ENCODE peak calls at places on chromosomes 2 and 18, in four cellular contexts. One of them, this sample, is unnamed.

GRCh38 chr2:64627860-64628841 is 25.6 kb downstream of the SERTAD2 start:
- DNase-seq in body of pancreas: no peak
- DNase-seq in HCT116: no peak
- DNase-seq in hepatocyte: no peak
- DNase-seq in this sample: no peak

GRCh38 chr2:95301876-95302641 is 4.9 kb downstream of the KCNIP3 start:
- DNase-seq in HCT116: no peak
- DNase-seq in hepatocyte: no peak
- DNase-seq in body of pancreas: no peak
- DNase-seq in this sample: no peak

GRCh38 chr18:77230645-77231044 is 19.0 kb upstream of the GALR1 start:
- DNase-seq in body of pancreas: no peak
- DNase-seq in HCT116: no peak
- DNase-seq in hepatocyte: no peak
- DNase-seq in this sample: no peak

GRCh38 chr2:238391042-238391441 is 35.7 kb upstream of the ASB1 start:
- DNase-seq in body of pancreas: no peak
- DNase-seq in HCT116: no peak
- DNase-seq in hepatocyte: no peak
- DNase-seq in this sample: no peak

GRCh38 chr18:57698571-57699276 is 77.1 kb upstream of the NARS1 start:
- DNase-seq in body of pancreas: no peak
- DNase-seq in HCT116: no peak
- DNase-seq in hepatocyte: peak; percentile 37
- DNase-seq in this sample: no peak

GRCh38 chr2:163877316-163877715 is 141.5 kb upstream of the FIGN start:
- DNase-seq in HCT116: no peak
- DNase-seq in hepatocyte: no peak
- DNase-seq in body of pancreas: peak; percentile 15
- DNase-seq in this sample: no peak

GRCh38 chr2:26010943-26011342 is 22.9 kb upstream of the RAB10 start:
- DNase-seq in HCT116: no peak
- DNase-seq in body of pancreas: no peak
- DNase-seq in hepatocyte: no peak
- DNase-seq in this sample: no peak

GRCh38 chr2:12305931-12306330 is 410.8 kb upstream of the TRIB2 start:
- DNase-seq in HCT116: no peak
- DNase-seq in hepatocyte: no peak
- DNase-seq in body of pancreas: no peak
- DNase-seq in this sample: no peak

GRCh38 chr2:68027959-68028358 is 34.8 kb downstream of the C1D start:
- DNase-seq in HCT116: no peak
- DNase-seq in hepatocyte: no peak
- DNase-seq in body of pancreas: no peak
- DNase-seq in this sample: no peak

GRCh38 chr2:192194866-192195547 is at the start of gene TMEFF2:
- DNase-seq in hepatocyte: peak; percentile 76
- DNase-seq in body of pancreas: peak; percentile 32
- DNase-seq in HCT116: no peak
- DNase-seq in this sample: peak; percentile 80

GRCh38 chr2:60478660-60479059 is 74.8 kb downstream of the BCL11A start:
- DNase-seq in body of pancreas: no peak
- DNase-seq in HCT116: no peak
- DNase-seq in hepatocyte: no peak
- DNase-seq in this sample: no peak

GRCh38 chr2:207632575-207633492 is 7.6 kb upstream of the METTL21A start:
- DNase-seq in HCT116: no peak
- DNase-seq in hepatocyte: peak; percentile 43
- DNase-seq in body of pancreas: no peak
- DNase-seq in this sample: no peak

GRCh38 chr2:188199716-188200128 is 92.0 kb upstream of the GULP1 start:
- DNase-seq in HCT116: no peak
- DNase-seq in hepatocyte: peak; percentile 15
- DNase-seq in body of pancreas: no peak
- DNase-seq in this sample: no peak

GRCh38 chr2:188303363-188304031 is 11.8 kb downstream of the GULP1 start:
- DNase-seq in body of pancreas: no peak
- DNase-seq in hepatocyte: peak; percentile 12
- DNase-seq in HCT116: no peak
- DNase-seq in this sample: no peak

GRCh38 chr2:26864646-26865045 is 16.7 kb downstream of the DPYSL5 start:
- DNase-seq in HCT116: no peak
- DNase-seq in hepatocyte: no peak
- DNase-seq in body of pancreas: no peak
- DNase-seq in this sample: no peak

GRCh38 chr2:147408357-147408756 is 436.5 kb upstream of the ACVR2A start:
- DNase-seq in HCT116: no peak
- DNase-seq in hepatocyte: no peak
- DNase-seq in body of pancreas: no peak
- DNase-seq in this sample: no peak

GRCh38 chr2:102355526-102356380 is at the start of gene IL18R1:
- DNase-seq in HCT116: peak; percentile 32
- DNase-seq in hepatocyte: peak; percentile 92
- DNase-seq in body of pancreas: peak; percentile 79
- DNase-seq in this sample: peak; percentile 92

GRCh38 chr2:66537001-66537400 is 102.1 kb downstream of the MEIS1 start:
- DNase-seq in HCT116: no peak
- DNase-seq in body of pancreas: no peak
- DNase-seq in hepatocyte: no peak
- DNase-seq in this sample: no peak

GRCh38 chr2:27078267-27079194 is at the start of gene EMILIN1:
- DNase-seq in hepatocyte: peak; percentile 84
- DNase-seq in body of pancreas: peak; percentile 52
- DNase-seq in HCT116: no peak
- DNase-seq in this sample: peak; percentile 97

GRCh38 chr2:186129767-186130581 is 356.1 kb upstream of the ZC3H15 start:
- DNase-seq in HCT116: peak; percentile 42
- DNase-seq in body of pancreas: peak; percentile 8
- DNase-seq in hepatocyte: no peak
- DNase-seq in this sample: no peak

GRCh38 chr2:98558852-98559530 is 49.3 kb downstream of the COA5 start:
- DNase-seq in HCT116: no peak
- DNase-seq in hepatocyte: no peak
- DNase-seq in body of pancreas: no peak
- DNase-seq in this sample: no peak

GRCh38 chr2:96727431-96727830 is 12.4 kb downstream of the LMAN2L start:
- DNase-seq in hepatocyte: no peak
- DNase-seq in HCT116: no peak
- DNase-seq in body of pancreas: no peak
- DNase-seq in this sample: no peak

GRCh38 chr2:221943078-221943810 is 355.6 kb downstream of the PAX3 start:
- DNase-seq in body of pancreas: peak; percentile 16
- DNase-seq in hepatocyte: no peak
- DNase-seq in HCT116: no peak
- DNase-seq in this sample: peak; percentile 71

GRCh38 chr2:129396980-129397599 is 582.4 kb upstream of the RAB6C start:
- DNase-seq in body of pancreas: peak; percentile 61
- DNase-seq in HCT116: peak; percentile 16
- DNase-seq in hepatocyte: peak; percentile 78
- DNase-seq in this sample: no peak

GRCh38 chr18:46891742-46892214 is 25.5 kb downstream of the PIAS2 start:
- DNase-seq in HCT116: no peak
- DNase-seq in body of pancreas: no peak
- DNase-seq in hepatocyte: no peak
- DNase-seq in this sample: no peak

GRCh38 chr2:128440666-128441340 is 122.1 kb upstream of the HS6ST1 start:
- DNase-seq in body of pancreas: peak; percentile 27
- DNase-seq in hepatocyte: no peak
- DNase-seq in HCT116: no peak
- DNase-seq in this sample: no peak

GRCh38 chr2:189164732-189165131 is 14.8 kb downstream of the COL5A2 start:
- DNase-seq in hepatocyte: peak; percentile 26
- DNase-seq in HCT116: no peak
- DNase-seq in body of pancreas: no peak
- DNase-seq in this sample: no peak

GRCh38 chr18:37902344-37902743 is 336.7 kb upstream of the CELF4 start:
- DNase-seq in HCT116: no peak
- DNase-seq in body of pancreas: no peak
- DNase-seq in hepatocyte: no peak
- DNase-seq in this sample: no peak

GRCh38 chr2:146240376-146240775 is 1604.5 kb upstream of the ACVR2A start:
- DNase-seq in hepatocyte: no peak
- DNase-seq in HCT116: no peak
- DNase-seq in body of pancreas: no peak
- DNase-seq in this sample: no peak

GRCh38 chr2:43276962-43277383 is 50.6 kb upstream of the ZFP36L2 start:
- DNase-seq in HCT116: no peak
- DNase-seq in body of pancreas: peak; percentile 46
- DNase-seq in hepatocyte: no peak
- DNase-seq in this sample: peak; percentile 90

GRCh38 chr2:9803023-9803805 is 40.1 kb upstream of the TAF1B start:
- DNase-seq in HCT116: no peak
- DNase-seq in body of pancreas: peak; percentile 94
- DNase-seq in hepatocyte: peak; percentile 73
- DNase-seq in this sample: peak; percentile 67

GRCh38 chr2:2810504-2810903 is 479.4 kb upstream of the MYT1L start:
- DNase-seq in HCT116: no peak
- DNase-seq in body of pancreas: no peak
- DNase-seq in hepatocyte: no peak
- DNase-seq in this sample: peak; percentile 45

GRCh38 chr2:43100883-43101662 is 125.3 kb downstream of the ZFP36L2 start:
- DNase-seq in hepatocyte: peak; percentile 49
- DNase-seq in body of pancreas: peak; percentile 64
- DNase-seq in HCT116: no peak
- DNase-seq in this sample: peak; percentile 88

GRCh38 chr18:24868331-24868730 is 407.9 kb downstream of the HRH4 start:
- DNase-seq in HCT116: no peak
- DNase-seq in body of pancreas: no peak
- DNase-seq in hepatocyte: no peak
- DNase-seq in this sample: no peak

GRCh38 chr2:43136011-43136799 is 90.2 kb downstream of the ZFP36L2 start:
- DNase-seq in body of pancreas: no peak
- DNase-seq in hepatocyte: peak; percentile 2
- DNase-seq in HCT116: no peak
- DNase-seq in this sample: peak; percentile 69

GRCh38 chr2:10385501-10385900 is 62.6 kb downstream of the ODC1 start:
- DNase-seq in HCT116: no peak
- DNase-seq in hepatocyte: no peak
- DNase-seq in body of pancreas: no peak
- DNase-seq in this sample: no peak

GRCh38 chr2:168583710-168584521 is 127.8 kb downstream of the CERS6 start:
- DNase-seq in hepatocyte: no peak
- DNase-seq in HCT116: no peak
- DNase-seq in body of pancreas: peak; percentile 15
- DNase-seq in this sample: no peak

GRCh38 chr18:36376361-36376760 is 78.8 kb downstream of the FHOD3 start:
- DNase-seq in HCT116: no peak
- DNase-seq in body of pancreas: no peak
- DNase-seq in hepatocyte: no peak
- DNase-seq in this sample: no peak

GRCh38 chr2:53275743-53276142 is 491.9 kb upstream of the CHAC2 start:
- DNase-seq in HCT116: no peak
- DNase-seq in hepatocyte: no peak
- DNase-seq in body of pancreas: no peak
- DNase-seq in this sample: no peak

GRCh38 chr2:202378661-202379338 is 2.7 kb downstream of the BMPR2 start:
- DNase-seq in body of pancreas: no peak
- DNase-seq in HCT116: no peak
- DNase-seq in hepatocyte: no peak
- DNase-seq in this sample: no peak

GRCh38 chr18:74152906-74153305 is 4.6 kb downstream of the TIMM21 start:
- DNase-seq in body of pancreas: no peak
- DNase-seq in HCT116: no peak
- DNase-seq in hepatocyte: no peak
- DNase-seq in this sample: no peak
- TF ChIP-seq CTCF in body of pancreas: no peak
- TF ChIP-seq CTCF in HCT116: no peak
- TF ChIP-seq CTCF in hepatocyte: no peak
- TF ChIP-seq CTCF in this sample: no peak

GRCh38 chr2:177256026-177256425 is 8.5 kb downstream of the NFE2L2 start:
- DNase-seq in body of pancreas: no peak
- DNase-seq in HCT116: no peak
- DNase-seq in hepatocyte: no peak
- DNase-seq in this sample: no peak
- H3K27ac ChIP-seq in body of pancreas: no peak overlapping the region
- H3K27ac ChIP-seq in HCT116: no peak overlapping the region
- H3K27ac ChIP-seq in hepatocyte: peak overlapping the region; percentile 86
- H3K27ac ChIP-seq in this sample: no peak overlapping the region

DNA sequence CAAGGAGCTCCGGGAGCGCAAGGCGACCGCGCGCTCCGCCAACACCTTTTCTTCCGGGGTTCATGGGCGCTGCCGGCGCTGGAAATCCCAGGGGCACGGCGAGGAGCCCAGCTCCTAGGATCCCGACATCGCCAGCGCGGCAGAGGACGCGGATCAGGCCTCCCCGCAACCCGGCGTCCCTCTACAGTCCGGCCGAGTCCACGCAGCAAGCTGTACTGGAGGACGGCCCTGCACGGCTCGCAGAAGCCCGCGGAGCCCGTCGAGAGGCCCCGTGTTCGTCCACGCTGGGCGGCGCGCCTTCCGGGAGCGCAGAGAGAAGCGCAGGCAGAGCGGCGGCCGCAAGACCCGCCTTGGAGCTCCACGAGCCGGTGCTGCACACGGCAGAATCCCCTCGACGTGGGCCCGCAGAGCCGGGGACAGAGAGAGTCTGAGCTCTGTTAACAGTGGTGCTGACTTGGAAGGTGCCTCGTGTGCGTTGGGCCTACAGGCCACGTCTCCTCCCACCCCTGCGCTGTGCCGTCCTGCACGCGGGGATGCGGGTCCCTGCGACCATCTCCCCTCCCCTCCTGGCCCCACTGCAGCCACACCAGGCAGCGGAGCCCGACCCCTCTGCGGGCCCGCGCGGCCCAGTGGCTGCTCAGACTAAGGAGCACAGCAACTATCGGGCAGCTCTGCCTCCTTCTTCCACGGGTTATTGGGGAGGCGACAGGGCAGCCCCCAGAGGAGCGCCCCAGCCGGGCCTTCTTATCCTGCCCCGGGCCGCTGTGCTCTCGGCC is 28.1 kb upstream of the PTPN2 start:
- DNase-seq in HCT116: no peak
- DNase-seq in body of pancreas: no peak
- DNase-seq in hepatocyte: no peak
- DNase-seq in this sample: no peak
- H3K4me3 ChIP-seq in HCT116: no peak overlapping the region
- H3K4me3 ChIP-seq in body of pancreas: no peak overlapping the region
- H3K4me3 ChIP-seq in hepatocyte: no peak overlapping the region
- H3K4me3 ChIP-seq in this sample: peak overlapping the region; percentile 46

DNA sequence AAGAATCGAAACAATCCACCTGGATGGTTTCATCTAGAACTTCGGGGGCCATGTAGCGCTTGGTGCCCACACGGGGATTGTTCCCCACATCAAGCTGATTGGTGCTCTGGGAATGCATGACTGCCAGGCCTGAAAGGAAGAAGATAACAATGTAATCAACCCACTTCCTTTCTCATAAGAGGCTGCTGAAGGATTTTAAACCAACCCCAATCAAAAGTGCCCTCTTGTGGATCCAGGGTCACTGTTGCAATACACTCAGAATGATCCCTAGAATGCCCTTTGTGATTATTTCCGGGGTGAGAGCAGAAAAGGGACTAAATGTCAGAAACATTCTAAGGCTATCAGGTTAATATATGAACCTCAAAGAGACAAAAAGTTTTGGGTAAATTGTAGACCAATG is 115.2 kb downstream of the ACVR1 start:
- DNase-seq in hepatocyte: no peak
- DNase-seq in body of pancreas: no peak
- DNase-seq in HCT116: no peak
- DNase-seq in this sample: no peak
- TF ChIP-seq CTCF in hepatocyte: no peak
- TF ChIP-seq CTCF in body of pancreas: no peak
- TF ChIP-seq CTCF in HCT116: no peak
- TF ChIP-seq CTCF in this sample: no peak

This sample was measured in kidney.